ENCODE peak calls at places on chromosomes 13 and 19, in six cellular contexts. F is Peyer's patch, M is stomach, C is IMR-90, X is uterus, E is body of pancreas. S is an unnamed sample. For H3K4me1, the result is how much of the 10 kb centered on the place peaks cover.

GRCh38 chr13:27183561-27184147 is 12.0 kb upstream of the USP12 start:
- DNase-seq in F (no peak), M (no peak), C (peak), X (no peak), E (peak), S (peak)

GRCh38 chr13:24052547-24052981 is 108.0 kb upstream of the SPATA13 start:
- DNase-seq in F (no peak), M (no peak), C (peak), X (peak), E (no peak), S (no peak)

GRCh38 chr19:29497241-29497640 is 28.6 kb upstream of the VSTM2B start:
- DNase-seq in F (no peak), M (no peak), C (no peak), X (no peak), E (no peak), S (no peak)

GRCh38 chr19:38084196-38084595 is 139.8 kb downstream of the DPF1 start:
- DNase-seq in F (no peak), M (no peak), C (no peak), X (no peak), E (no peak), S (no peak)

GRCh38 chr19:34254552-34255432 is at the start of gene GARRE1:
- DNase-seq in F (peak), M (peak), C (peak), X (peak), E (peak), S (peak)

GRCh38 chr19:11028146-11028545 is 61.1 kb upstream of the LDLR start:
- DNase-seq in F (no peak), M (no peak), C (no peak), X (no peak), E (no peak), S (no peak)

GRCh38 chr13:41411536-41411935 is 45.8 kb upstream of the RGCC start:
- DNase-seq in F (no peak), M (no peak), C (peak), X (no peak), E (peak), S (no peak)

GRCh38 chr13:47945738-47946137 is 55.3 kb downstream of the SUCLA2 start:
- DNase-seq in F (no peak), M (no peak), C (peak), X (no peak), E (no peak), S (no peak)

GRCh38 chr19:16207490-16208025 is 9.8 kb downstream of the AP1M1 start:
- DNase-seq in F (no peak), M (no peak), C (no peak), X (no peak), E (no peak), S (peak)

GRCh38 chr19:29812080-29812880 is 489 bp downstream of the CCNE1 start:
- DNase-seq in F (peak), M (peak), C (no peak), X (no peak), E (no peak), S (peak)

GRCh38 chr13:33471182-33471581 is 185.6 kb upstream of the STARD13 start:
- DNase-seq in F (no peak), M (no peak), C (peak), X (no peak), E (no peak), S (no peak)

GRCh38 chr19:44607049-44607448 is 6.3 kb upstream of the IGSF23 start:
- DNase-seq in F (no peak), M (no peak), C (peak), X (no peak), E (no peak), S (no peak)

GRCh38 chr19:11363881-11364280 is 8.6 kb downstream of the PLPPR2 start:
- DNase-seq in F (no peak), M (no peak), C (no peak), X (no peak), E (no peak), S (no peak)

GRCh38 chr13:40668335-40668734 is 1.9 kb upstream of the FOXO1 start:
- DNase-seq in F (peak), M (no peak), C (no peak), X (peak), E (peak), S (no peak)

GRCh38 chr19:45947926-45948325 is 25.7 kb downstream of the NOVA2 start:
- DNase-seq in F (no peak), M (no peak), C (peak), X (no peak), E (no peak), S (no peak)

GRCh38 chr19:28394705-28395104 is 818.2 kb downstream of the UQCRFS1 start:
- DNase-seq in F (no peak), M (no peak), C (no peak), X (no peak), E (no peak), S (no peak)

GRCh38 chr13:43675577-43675976 is 111.2 kb downstream of the ENOX1 start:
- DNase-seq in F (no peak), M (no peak), C (no peak), X (no peak), E (no peak), S (no peak)

GRCh38 chr13:22468055-22468454 is 712.7 kb upstream of the SGCG start:
- DNase-seq in F (no peak), M (no peak), C (no peak), X (no peak), E (no peak), S (no peak)

GRCh38 chr19:5850189-5850588 is 1.1 kb downstream of the FUT3 start:
- DNase-seq in F (no peak), M (no peak), C (no peak), X (no peak), E (peak), S (no peak)

GRCh38 chr13:60838581-60838980 is 441.6 kb downstream of the TDRD3 start:
- DNase-seq in F (no peak), M (no peak), C (no peak), X (no peak), E (no peak), S (no peak)

GRCh38 chr13:24520733-24521132 is 8.2 kb upstream of the PARP4 start:
- DNase-seq in F (no peak), M (no peak), C (no peak), X (no peak), E (no peak), S (no peak)

GRCh38 chr13:65470781-65471180 is 1759.4 kb downstream of the PCDH9 start:
- DNase-seq in F (no peak), M (no peak), C (peak), X (no peak), E (no peak), S (no peak)

GRCh38 chr19:3792114-3792513 is 5.9 kb upstream of the MATK start:
- DNase-seq in F (no peak), M (no peak), C (no peak), X (no peak), E (no peak), S (no peak)

GRCh38 chr13:32037471-32037870 is 5.9 kb downstream of the FRY start:
- DNase-seq in F (no peak), M (no peak), C (no peak), X (no peak), E (no peak), S (no peak)

GRCh38 chr19:585551-586110 is 4.0 kb upstream of the HCN2 start:
- DNase-seq in F (no peak), M (no peak), C (no peak), X (no peak), E (no peak), S (peak)

GRCh38 chr19:584240-585001 is 5.3 kb upstream of the HCN2 start:
- DNase-seq in F (peak), M (peak), C (peak), X (peak), E (peak), S (peak)

GRCh38 chr19:583198-583967 is 6.3 kb upstream of the HCN2 start:
- DNase-seq in F (no peak), M (no peak), C (no peak), X (no peak), E (no peak), S (no peak)

GRCh38 chr19:582497-583197 is 7.0 kb upstream of the HCN2 start:
- DNase-seq in F (no peak), M (no peak), C (peak), X (no peak), E (no peak), S (peak)

DNA sequence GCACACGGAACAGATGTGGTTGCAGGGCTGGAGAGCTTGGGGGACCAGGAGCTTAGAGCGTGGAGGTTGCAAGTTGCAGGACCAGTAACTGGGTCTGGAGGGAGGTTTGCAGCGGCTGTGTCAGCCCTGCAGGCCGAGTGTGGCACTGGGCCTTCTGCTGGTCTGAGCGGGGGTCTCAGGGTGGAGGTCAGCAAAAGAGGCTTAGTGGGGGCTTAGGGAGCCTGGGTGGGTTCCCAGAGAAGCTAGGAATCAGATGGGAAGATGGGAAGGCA is 5.8 kb upstream of the HCN2 start:
- DNase-seq in F (no peak), M (no peak), C (no peak), X (no peak), E (no peak), S (no peak)
- TF ChIP-seq POLR2A in F (no peak), M (no peak), C (no peak), X (no peak), E (no peak), S (no peak)

DNA sequence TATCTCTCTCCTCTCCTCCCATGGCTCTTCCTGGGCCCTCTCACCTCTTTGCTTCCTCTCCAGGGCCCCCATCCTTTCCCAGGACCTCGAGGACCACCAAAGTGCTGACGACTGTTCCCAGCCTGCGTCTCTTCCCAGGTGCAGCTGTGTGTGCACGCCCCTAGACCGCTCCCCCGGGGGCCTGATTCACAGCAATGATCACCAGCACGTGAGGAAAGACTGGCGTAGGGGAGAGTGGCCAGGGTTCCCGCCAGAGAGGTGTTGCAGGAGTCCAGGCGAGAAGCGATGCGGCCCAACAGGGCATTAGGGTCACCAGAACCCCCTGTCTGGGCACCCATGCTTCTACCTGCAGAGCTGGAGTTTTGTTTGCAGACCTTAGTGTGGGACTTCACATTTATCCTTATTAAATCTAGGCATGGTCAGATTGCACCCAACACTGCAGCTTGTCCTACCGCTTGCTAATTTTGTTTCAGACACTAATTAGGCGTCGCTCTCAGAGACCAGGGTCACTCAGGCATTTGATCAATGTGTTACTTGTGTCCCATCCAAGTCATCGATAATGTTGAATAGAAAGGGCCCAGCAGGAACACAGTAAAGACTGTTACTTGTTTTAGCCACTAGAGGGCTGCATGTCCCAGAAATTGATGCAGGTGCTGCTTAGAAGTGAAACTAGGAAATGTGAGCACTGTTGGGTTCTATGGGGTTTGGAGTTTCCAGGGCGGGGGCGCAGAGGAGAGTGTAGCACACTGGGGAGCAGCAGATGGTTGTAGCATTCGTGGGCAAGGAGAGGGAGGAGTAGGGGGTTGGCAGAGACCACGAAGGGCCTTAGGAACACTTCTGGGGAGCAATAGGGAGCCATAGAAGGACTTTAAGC is 53.2 kb downstream of the CDADC1 start:
- DNase-seq in F (peak), M (peak), C (peak), X (peak), E (peak), S (no peak)
- H3K4me1 ChIP-seq in F (under half), M (half or more), C (under half), X (under half), E (under half), S (under half)

DNA sequence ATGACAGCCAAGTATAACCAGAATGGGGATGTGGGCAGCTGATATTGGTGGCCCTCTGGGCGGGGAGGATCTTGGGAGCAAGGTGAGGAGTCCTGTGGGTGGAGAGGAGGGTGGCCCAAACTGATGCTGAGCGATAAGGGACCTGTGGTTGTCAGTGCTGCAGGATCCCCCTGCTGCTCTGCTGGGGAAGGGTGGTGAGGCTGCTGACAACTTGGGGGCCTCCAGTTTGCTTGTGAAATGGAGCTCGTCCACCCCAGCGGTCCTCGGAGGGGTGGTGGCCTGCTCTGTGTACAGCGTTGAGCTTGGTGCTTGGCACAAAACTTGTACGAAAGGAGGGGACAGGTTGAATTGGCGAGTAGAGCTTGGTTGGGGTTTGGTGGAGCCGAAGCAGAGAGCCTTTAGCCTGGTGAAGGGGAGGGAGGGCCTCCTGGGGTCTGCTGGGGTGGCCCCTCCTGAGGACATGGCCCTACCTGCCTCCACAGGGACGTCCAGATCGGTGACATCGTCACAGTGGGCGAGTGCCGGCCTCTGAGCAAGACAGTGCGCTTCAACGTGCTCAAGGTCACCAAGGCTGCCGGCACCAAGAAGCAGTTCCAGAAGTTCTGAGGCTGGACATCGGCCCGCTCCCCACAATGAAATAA is 2.9 kb downstream of the RPS11 start:
- DNase-seq in F (no peak), M (no peak), C (no peak), X (no peak), E (no peak), S (no peak)
- H3K27ac ChIP-seq in F (peak), M (peak), C (no peak), X (no peak), E (no peak), S (no peak)

DNA sequence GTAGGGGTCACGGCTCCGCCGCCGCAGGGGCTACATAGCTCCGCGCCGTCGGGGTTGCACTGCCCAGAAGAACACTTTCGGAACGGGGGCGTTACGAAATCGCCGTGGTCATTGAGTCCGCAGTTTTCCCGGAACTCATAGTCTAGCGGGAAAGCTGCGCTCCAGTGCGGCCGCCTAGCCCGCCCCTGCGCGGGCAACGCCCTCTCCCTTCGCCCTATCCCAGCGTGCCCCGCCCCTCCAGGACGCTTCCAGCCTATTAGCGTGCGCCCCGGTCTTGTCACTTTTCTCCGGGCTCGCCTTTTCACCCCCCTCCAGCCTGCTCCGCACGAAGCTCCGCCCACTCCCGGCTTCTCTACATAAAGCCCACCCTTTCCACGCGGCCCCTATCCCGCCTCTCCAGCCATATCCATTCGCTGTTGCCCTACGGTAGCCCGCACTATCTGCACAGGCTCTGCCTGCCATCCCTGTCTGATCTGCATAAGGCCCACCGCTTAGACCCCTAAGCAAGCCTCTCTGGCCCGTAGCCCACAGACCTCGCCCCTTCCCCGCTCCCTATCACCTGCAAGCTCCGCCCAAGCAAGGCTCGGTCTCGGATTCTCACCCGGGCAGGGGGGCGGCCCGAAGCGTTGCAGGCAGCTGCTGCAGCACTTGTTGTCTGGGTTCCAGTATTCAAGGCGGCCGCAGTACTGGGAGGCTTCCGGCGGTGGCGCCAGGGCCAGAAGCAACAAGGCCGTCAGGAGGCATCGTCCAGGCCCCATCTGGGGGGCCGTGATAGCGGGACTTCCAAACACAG is 1.6 kb downstream of the IGFLR1 start:
- DNase-seq in F (peak), M (peak), C (peak), X (peak), E (peak), S (peak)
- TF ChIP-seq POLR2A in F (peak), M (no peak), C (no peak), X (peak), E (peak), S (peak)

GRCh38 chr13:46388308-46388707 is 1.3 kb upstream of the RUBCNL start:
- DNase-seq in F (no peak), M (no peak), C (no peak), X (no peak), E (no peak), S (no peak)

GRCh38 chr13:46386996-46387851 is at the start of gene RUBCNL:
- DNase-seq in F (peak), M (no peak), C (no peak), X (peak), E (peak), S (peak)

GRCh38 chr13:46388846-46389245 is 1.8 kb upstream of the RUBCNL start:
- DNase-seq in F (no peak), M (no peak), C (no peak), X (no peak), E (no peak), S (no peak)

GRCh38 chr13:46389457-46389856 is 2.4 kb upstream of the RUBCNL start:
- DNase-seq in F (no peak), M (no peak), C (no peak), X (no peak), E (no peak), S (no peak)

DNA sequence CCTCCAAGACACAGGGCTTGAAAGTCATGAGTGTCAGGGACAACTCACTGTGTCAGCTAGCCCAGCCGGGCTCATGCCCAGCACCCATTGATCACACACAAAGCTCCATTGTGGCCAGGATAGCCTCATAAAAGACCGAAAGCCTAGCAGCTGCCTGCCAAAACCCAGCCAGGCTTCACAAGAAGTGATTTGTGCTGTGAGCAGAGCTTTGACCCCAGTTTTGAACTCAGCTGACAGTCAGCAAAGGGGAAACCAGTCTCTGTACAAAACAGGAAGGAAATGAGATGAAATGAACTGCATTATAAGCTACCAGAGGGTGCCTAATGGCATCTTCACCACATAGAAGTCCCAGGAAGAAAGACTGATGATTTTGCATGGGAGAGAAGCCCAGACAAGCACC is 2.9 kb upstream of the RUBCNL start:
- DNase-seq in F (no peak), M (no peak), C (no peak), X (no peak), E (peak), S (no peak)
- H3K4me1 ChIP-seq in F (under half), M (under half), C (under half), X (under half), E (under half), S (under half)

GRCh38 chr13:77299587-77299986 is 27.3 kb downstream of the MYCBP2 start:
- DNase-seq in F (no peak), M (no peak), C (no peak), X (no peak), E (no peak), S (no peak)
- H3K27ac ChIP-seq in F (no peak), M (peak), C (peak), X (no peak), E (no peak), S (no peak)

DNA sequence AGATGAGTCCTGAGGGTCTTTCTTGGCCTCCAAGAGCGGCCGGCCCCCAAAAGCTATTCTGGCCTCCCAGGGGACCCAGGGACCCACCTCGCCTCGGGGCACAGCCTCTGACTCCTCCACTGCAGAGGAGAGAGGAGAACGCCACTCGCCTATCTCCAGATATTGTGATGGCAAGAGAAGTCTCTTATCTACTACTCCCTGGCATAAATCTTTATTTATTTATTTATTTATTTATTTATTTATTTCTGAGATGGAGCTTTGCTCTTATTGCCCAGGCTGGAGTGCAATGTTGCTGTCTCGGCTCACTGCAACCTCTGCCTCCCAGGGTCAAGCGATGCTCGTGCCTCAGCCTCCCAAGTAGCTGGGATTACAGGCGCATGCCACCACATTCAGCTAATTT is 11.0 kb downstream of the SLC7A9 start:
- DNase-seq in F (no peak), M (no peak), C (no peak), X (no peak), E (no peak), S (no peak)
- TF ChIP-seq POLR2A in F (no peak), M (no peak), C (no peak), X (no peak), E (no peak), S (no peak)

GRCh38 chr19:51640371-51640770 is 6.3 kb downstream of the SIGLEC14 start:
- DNase-seq in F (no peak), M (no peak), C (no peak), X (no peak), E (no peak), S (no peak)
- H3K4me1 ChIP-seq in F (under half), M (under half), C (under half), X (under half), E (under half), S (under half)